ENCODE peak calls at places on chromosomes 12 and 14, in eight cellular contexts. Y is progenitor cell of endocrine pancreas, D is right atrium auricular region, A is AG09309, J is colonic mucosa, X is fibroblast of mammary gland, U is WTC11, K is dorsolateral prefrontal cortex. I is an unnamed sample.

GRCh38 chr12:80924437-80924836 is 13.3 kb downstream of the LIN7A start:
- DNase-seq in Y (no peak), D (no peak), A (no peak), J (no peak), X (no peak), U (no peak), K (no peak), I (no peak)

GRCh38 chr14:65414961-65415589 is 2.5 kb downstream of the FUT8 start:
- DNase-seq in Y (no peak), D (no peak), A (no peak), J (no peak), X (peak; percentile 65), U (no peak), K (no peak), I (peak; percentile 21)

GRCh38 chr14:32202941-32203882 is at the start of gene RNU6-8:
- DNase-seq in Y (peak; percentile 90), D (peak; percentile 87), A (peak; percentile 24), J (peak; percentile 87), X (peak; percentile 75), U (peak; percentile 89), K (peak; percentile 90), I (peak; percentile 95)

GRCh38 chr12:63151898-63152700 is 1.1 kb upstream of the AVPR1A start:
- DNase-seq in Y (peak; percentile 34), D (no peak), A (no peak), J (peak; percentile 25), X (peak; percentile 47), U (peak; percentile 72), K (peak; percentile 47), I (peak; percentile 83)

GRCh38 chr14:65357091-65357490 is 55.4 kb upstream of the FUT8 start:
- DNase-seq in Y (no peak), D (no peak), A (no peak), J (no peak), X (no peak), U (no peak), K (no peak), I (no peak)

GRCh38 chr12:7289743-7290142 is 14.1 kb upstream of the ACSM4 start:
- DNase-seq in Y (no peak), D (no peak), A (no peak), J (no peak), X (peak; percentile 19), U (no peak), K (no peak), I (no peak)

GRCh38 chr12:46585854-46586621 is 213.5 kb upstream of the SLC38A2 start:
- DNase-seq in Y (no peak), D (no peak), A (no peak), J (peak; percentile 74), X (peak; percentile 65), U (peak; percentile 70), K (no peak), I (peak; percentile 52)

GRCh38 chr14:81452766-81453165 is 52.6 kb upstream of the STON2 start:
- DNase-seq in Y (no peak), D (no peak), A (no peak), J (no peak), X (no peak), U (no peak), K (no peak), I (no peak)

GRCh38 chr12:72081787-72082186 is 143.1 kb downstream of the TPH2 start:
- DNase-seq in Y (no peak), D (no peak), A (no peak), J (no peak), X (no peak), U (no peak), K (no peak), I (peak; percentile 55)

GRCh38 chr12:78315018-78315417 is 484.3 kb downstream of the NAV3 start:
- DNase-seq in Y (no peak), D (no peak), A (no peak), J (no peak), X (no peak), U (no peak), K (no peak), I (no peak)

GRCh38 chr12:130339946-130340345 is 2.3 kb downstream of the PIWIL1 start:
- DNase-seq in Y (no peak), D (no peak), A (no peak), J (peak; percentile 40), X (no peak), U (no peak), K (no peak), I (no peak)

GRCh38 chr14:90499908-90500664 is 103.3 kb downstream of the CALM1 start:
- DNase-seq in Y (no peak), D (no peak), A (no peak), J (no peak), X (no peak), U (no peak), K (no peak), I (no peak)

GRCh38 chr12:126086242-126086641 is 1021.0 kb downstream of the AACS start:
- DNase-seq in Y (no peak), D (no peak), A (no peak), J (no peak), X (no peak), U (no peak), K (no peak), I (no peak)

GRCh38 chr12:1611775-1612174 is 17.3 kb upstream of the WNT5B start:
- DNase-seq in Y (no peak), D (no peak), A (peak; percentile 90), J (no peak), X (peak; percentile 97), U (no peak), K (no peak), I (no peak)

GRCh38 chr14:23557521-23557920 is 1.4 kb downstream of the THTPA start:
- DNase-seq in Y (no peak), D (no peak), A (no peak), J (no peak), X (no peak), U (no peak), K (no peak), I (no peak)

GRCh38 chr12:77032406-77032805 is 33.0 kb downstream of the E2F7 start:
- DNase-seq in Y (no peak), D (no peak), A (peak; percentile 10), J (no peak), X (peak; percentile 46), U (no peak), K (no peak), I (no peak)

GRCh38 chr12:13745100-13745678 is 236.2 kb downstream of the GRIN2B start:
- DNase-seq in Y (no peak), D (no peak), A (no peak), J (peak; percentile 23), X (no peak), U (no peak), K (no peak), I (no peak)

GRCh38 chr12:122855985-122856831 is 21.0 kb downstream of the HIP1R start:
- DNase-seq in Y (no peak), D (no peak), A (no peak), J (no peak), X (no peak), U (no peak), K (no peak), I (no peak)

DNA sequence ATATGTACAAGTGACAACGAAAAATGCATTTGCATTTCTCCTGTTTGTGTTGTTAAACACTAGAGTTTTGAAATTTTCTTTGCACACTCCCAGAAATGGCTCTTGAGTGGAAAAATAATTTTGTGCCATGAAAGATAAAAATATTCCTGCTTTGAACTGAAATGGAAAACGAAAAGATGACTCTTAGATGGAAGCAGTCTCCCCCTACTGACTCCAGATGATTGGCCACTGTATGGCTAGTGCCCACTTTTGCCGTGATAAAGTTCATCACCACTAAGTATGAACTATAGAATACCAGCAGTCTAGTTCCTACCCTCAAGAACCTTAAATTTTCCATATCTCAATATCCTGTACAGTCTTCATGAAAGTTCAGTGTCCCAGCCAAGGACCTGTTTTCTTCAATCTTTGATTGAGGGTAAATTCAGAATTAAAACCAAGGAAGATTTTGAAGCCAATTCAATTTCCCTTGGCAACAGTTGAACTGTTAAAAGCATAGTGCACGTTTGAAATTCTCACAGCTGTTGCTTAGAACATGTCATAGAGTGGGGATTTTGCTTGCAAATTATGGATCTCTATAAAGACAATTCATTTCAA is 1.6 kb upstream of the PPP2R5E start:
- DNase-seq in Y (no peak), D (no peak), A (no peak), J (no peak), X (peak; percentile 56), U (no peak), K (no peak), I (peak; percentile 23)
- TF ChIP-seq CTCF in Y (no peak), D (no peak), A (peak; percentile 69), J (peak; percentile 18), X (peak; percentile 72), U (no peak), K (peak; percentile 61), I (peak; percentile 56)

DNA sequence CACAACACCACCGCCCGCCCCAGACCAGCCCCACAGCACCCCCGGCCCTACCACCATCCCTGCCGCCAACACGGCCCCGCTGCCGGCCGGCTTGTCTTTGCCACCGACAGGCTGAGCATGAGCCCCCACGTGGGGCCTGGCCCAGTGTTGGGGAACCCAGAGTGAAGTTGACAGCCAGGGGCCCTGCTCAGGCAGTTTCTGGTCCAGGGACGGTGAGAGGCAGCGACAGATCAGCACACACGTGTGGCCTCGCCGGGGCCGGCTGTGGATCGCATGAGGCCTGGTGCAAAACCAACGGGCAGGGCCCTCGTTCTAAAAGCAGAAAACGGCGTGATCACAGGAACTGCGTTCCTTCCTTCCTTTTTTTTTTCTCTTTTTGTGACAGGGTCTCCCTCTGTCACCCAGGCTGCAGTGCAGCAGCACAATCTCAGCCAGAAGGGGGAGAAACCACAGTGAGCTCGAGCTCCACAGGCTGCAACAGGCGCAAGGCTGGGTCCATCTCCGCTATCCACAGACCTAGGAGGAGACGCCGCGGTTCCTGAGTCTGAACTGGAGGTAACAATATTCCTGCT is 50.5 kb upstream of the FBRSL1 start:
- DNase-seq in Y (no peak), D (no peak), A (no peak), J (no peak), X (no peak), U (no peak), K (no peak), I (no peak)
- TF ChIP-seq CTCF in Y (no peak), D (no peak), A (no peak), J (no peak), X (no peak), U (no peak), K (no peak), I (no peak)

GRCh38 chr12:74619886-74620285 is 82.3 kb downstream of the ATXN7L3B start:
- DNase-seq in Y (no peak), D (no peak), A (no peak), J (no peak), X (no peak), U (no peak), K (no peak), I (no peak)
- TF ChIP-seq CTCF in Y (no peak), D (no peak), A (no peak), J (no peak), X (no peak), U (no peak), K (no peak), I (no peak)

DNA sequence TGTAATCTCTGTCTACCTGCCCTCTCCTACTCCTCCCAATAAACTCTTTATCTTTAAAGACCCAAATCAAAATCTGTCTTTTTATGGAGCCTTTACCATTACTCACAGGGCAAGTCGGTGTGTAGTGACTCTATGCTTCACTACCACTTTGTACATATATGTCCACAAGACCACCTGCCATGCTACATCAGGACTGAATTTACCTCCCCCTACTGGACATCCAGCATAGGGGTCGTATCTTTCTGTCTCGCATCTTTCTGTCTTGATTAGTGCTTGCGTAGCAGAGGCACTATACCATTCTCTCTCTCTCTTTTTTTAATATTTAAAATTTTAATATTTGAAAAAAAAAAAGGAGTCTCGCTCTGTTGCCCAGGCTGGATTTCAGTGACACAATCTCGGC is 587.5 kb downstream of the SOX5 start:
- DNase-seq in Y (no peak), D (no peak), A (no peak), J (no peak), X (no peak), U (no peak), K (no peak), I (peak; percentile 17)
- TF ChIP-seq CTCF in Y (peak; percentile 38), D (no peak), A (no peak), J (no peak), X (no peak), U (peak; percentile 47), K (no peak), I (peak; percentile 36)